ENCODE peak calls at places on chromosome 12, in six cellular contexts. R, E, P, M, L and X are unnamed samples.

GRCh38 chr12:119693006-119693405 is 25.1 kb downstream of the PRKAB1 start:
- DNase-seq in E (no peak), L (no peak), R (peak; percentile 86), M (peak; percentile 58), P (peak; percentile 98), X (peak; percentile 85)

GRCh38 chr12:121061831-121062230 is 22.8 kb upstream of the OASL start:
- DNase-seq in E (peak; percentile 30), M (peak; percentile 51), P (peak; percentile 45), L (no peak), R (peak; percentile 32), X (no peak)

GRCh38 chr12:70660620-70661219 is 23.5 kb upstream of the PTPRB start:
- DNase-seq in P (peak; percentile 82), M (no peak), E (no peak), R (peak; percentile 97), L (peak; percentile 77), X (peak; percentile 9)

GRCh38 chr12:80272516-80272915 is 171.5 kb upstream of the PTPRQ start:
- DNase-seq in M (no peak), P (no peak), L (no peak), R (no peak), E (peak; percentile 11), X (no peak)

GRCh38 chr12:11882301-11883019 is 188.3 kb upstream of the BCL2L14 start:
- DNase-seq in R (no peak), M (no peak), P (peak; percentile 33), E (no peak), L (no peak), X (no peak)

GRCh38 chr12:47776471-47777143 is 3.6 kb downstream of the SLC48A1 start:
- DNase-seq in R (peak; percentile 72), L (no peak), P (no peak), E (no peak), M (no peak), X (no peak)

GRCh38 chr12:2395352-2395977 is 342.7 kb downstream of the CACNA1C start:
- DNase-seq in P (peak; percentile 51), E (peak; percentile 80), L (peak; percentile 26), M (peak; percentile 78), R (peak; percentile 60), X (peak; percentile 62)

GRCh38 chr12:104785886-104786285 is 172.2 kb downstream of the SLC41A2 start:
- DNase-seq in L (no peak), E (no peak), R (no peak), P (no peak), M (no peak), X (no peak)

GRCh38 chr12:56221233-56221756 is 427 bp downstream of the RNF41 start:
- DNase-seq in R (peak; percentile 90), M (peak; percentile 72), E (peak; percentile 84), P (peak; percentile 52), L (no peak), X (peak; percentile 83)

GRCh38 chr12:121713257-121714155 is 954 bp downstream of the TMEM120B start:
- DNase-seq in L (no peak), E (no peak), P (peak; percentile 26), R (peak; percentile 47), M (no peak), X (peak; percentile 31)

GRCh38 chr12:39402922-39403321 is 40.0 kb downstream of the KIF21A start:
- DNase-seq in M (no peak), R (peak; percentile 9), E (no peak), P (no peak), L (no peak), X (no peak)

GRCh38 chr12:43315961-43316360 is 236.0 kb downstream of the ADAMTS20 start:
- DNase-seq in P (no peak), L (no peak), E (no peak), R (no peak), M (peak; percentile 8), X (no peak)

GRCh38 chr12:12807970-12808702 is 5.0 kb upstream of the DDX47 start:
- DNase-seq in L (peak; percentile 79), M (no peak), P (peak; percentile 56), E (no peak), R (peak; percentile 67), X (no peak)

GRCh38 chr12:101670007-101670671 is 27.3 kb upstream of the CHPT1 start:
- DNase-seq in E (peak; percentile 50), L (peak; percentile 8), R (peak; percentile 54), M (peak; percentile 19), P (peak; percentile 54), X (peak; percentile 50)

GRCh38 chr12:95151821-95152220 is 65.4 kb downstream of the FGD6 start:
- DNase-seq in L (no peak), P (no peak), M (no peak), E (no peak), R (no peak), X (no peak)

GRCh38 chr12:47297993-47298392 is 218.2 kb upstream of the AMIGO2 start:
- DNase-seq in R (no peak), P (no peak), L (no peak), E (no peak), M (no peak), X (no peak)

GRCh38 chr12:4997939-4998338 is 45.7 kb upstream of the KCNA5 start:
- DNase-seq in L (no peak), M (no peak), P (peak; percentile 59), R (peak; percentile 96), E (no peak), X (peak; percentile 44)

GRCh38 chr12:96743606-96744005 is 163.5 kb upstream of the NEDD1 start:
- DNase-seq in M (no peak), E (no peak), P (peak; percentile 27), R (peak; percentile 64), L (no peak), X (no peak)

GRCh38 chr12:120856980-120857379 is 47.2 kb downstream of the SPPL3 start:
- DNase-seq in L (no peak), R (no peak), M (no peak), E (no peak), P (peak; percentile 52), X (no peak)

GRCh38 chr12:1606021-1606622 is 11.7 kb upstream of the FBXL14 start:
- DNase-seq in R (peak; percentile 93), E (no peak), L (no peak), M (peak; percentile 47), P (peak; percentile 92), X (peak; percentile 93)

GRCh38 chr12:11724888-11725310 is 75.4 kb downstream of the ETV6 start:
- DNase-seq in L (no peak), E (no peak), R (peak; percentile 51), M (no peak), P (no peak), X (no peak)

GRCh38 chr12:14885718-14886201 is at the start of gene MGP:
- DNase-seq in E (no peak), M (no peak), R (peak; percentile 66), L (no peak), P (peak; percentile 78), X (peak; percentile 37)

DNA sequence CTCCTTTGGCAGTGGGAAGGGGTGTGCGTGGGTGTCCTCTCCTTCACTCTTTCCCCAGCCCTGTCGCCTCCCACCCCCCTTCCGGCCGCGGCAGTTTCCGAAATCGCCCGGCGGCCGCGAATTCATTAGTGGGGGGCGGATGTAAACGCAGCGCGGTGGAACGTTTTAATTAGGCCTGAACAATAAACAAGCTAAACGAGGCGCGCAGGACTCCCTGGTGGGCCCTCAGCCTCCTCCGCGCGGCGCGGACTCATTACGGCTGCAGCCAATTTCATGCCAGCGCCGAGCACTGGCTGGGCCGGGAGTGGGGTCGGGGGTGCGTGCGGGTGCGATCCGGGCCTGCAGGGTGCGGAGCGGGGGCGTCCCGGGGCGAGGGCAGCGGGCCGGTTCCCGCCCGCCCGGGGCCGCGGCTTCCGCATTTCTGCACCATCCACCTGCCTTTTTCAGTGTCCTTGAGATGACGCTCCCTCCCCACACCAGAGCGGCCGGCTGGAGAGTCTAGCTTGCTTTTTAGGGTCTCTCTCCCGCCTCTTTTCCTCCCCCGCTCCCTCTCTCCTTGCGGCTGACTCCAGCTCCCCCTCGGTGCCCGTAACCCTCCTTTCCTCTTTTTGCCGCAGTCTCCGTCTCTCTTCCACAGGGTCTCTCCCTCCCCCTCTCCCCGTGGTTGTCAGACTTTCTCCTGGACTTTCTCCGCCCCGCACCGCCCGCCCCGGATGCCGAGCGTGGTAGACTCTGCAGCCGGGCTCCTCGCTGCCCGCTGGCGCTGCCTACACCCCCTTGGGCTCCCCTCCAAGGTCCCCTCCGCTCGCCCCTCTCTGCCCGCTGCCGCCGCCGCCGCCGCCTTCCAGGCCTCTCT is at the start of gene CISTR:
- DNase-seq in R (peak; percentile 35), P (no peak), L (peak; percentile 23), E (peak; percentile 88), M (peak; percentile 66), X (peak; percentile 36)
- TF ChIP-seq EZH2phosphoT487 in R (peak; percentile 19), P (peak; percentile 25), L (no peak), E (peak; percentile 82), M (peak; percentile 77), X (no peak)

GRCh38 chr12:106343213-106343509 is 14.4 kb upstream of the POLR3B start:
- DNase-seq in P (no peak), E (no peak), R (no peak), L (no peak), M (no peak), X (no peak)
- H3K4me2 ChIP-seq in P (peak overlapping the region; percentile 75), E (no peak overlapping the region), R (peak overlapping the region; percentile 85), L (no peak overlapping the region), M (peak overlapping the region; percentile 77), X (peak overlapping the region; percentile 56)

GRCh38 chr12:124026755-124027745 is 54.0 kb downstream of the ZNF664 start:
- DNase-seq in M (no peak), L (peak; percentile 52), R (peak; percentile 90), P (peak; percentile 76), E (no peak), X (no peak)

GRCh38 chr12:124024790-124025189 is 51.8 kb downstream of the ZNF664 start:
- DNase-seq in R (no peak), E (no peak), M (no peak), L (no peak), P (peak; percentile 18), X (no peak)

GRCh38 chr12:124022161-124022560 is 49.1 kb downstream of the ZNF664 start:
- DNase-seq in R (no peak), E (no peak), M (no peak), P (no peak), L (no peak), X (no peak)

GRCh38 chr12:124025661-124026060 is 52.6 kb downstream of the ZNF664 start:
- DNase-seq in L (no peak), P (no peak), M (no peak), R (no peak), E (no peak), X (no peak)

GRCh38 chr12:124024263-124024678 is 51.3 kb downstream of the ZNF664 start:
- DNase-seq in M (no peak), L (no peak), P (peak; percentile 78), E (no peak), R (peak; percentile 77), X (no peak)
- TF ChIP-seq EZH2phosphoT487 in M (no peak), L (no peak), P (no peak), E (no peak), R (no peak), X (no peak)

GRCh38 chr12:116456307-116456641 is 102.9 kb upstream of the MAP1LC3B2 start:
- DNase-seq in E (no peak), P (no peak), R (peak; percentile 71), L (no peak), M (no peak), X (no peak)
- H3K4me2 ChIP-seq in E (no peak overlapping the region), P (peak overlapping the region; percentile 42), R (peak overlapping the region; percentile 77), L (no peak overlapping the region), M (peak overlapping the region; percentile 51), X (peak overlapping the region; percentile 41)

GRCh38 chr12:106118278-106118820 is 20.4 kb downstream of the NUAK1 start:
- DNase-seq in P (no peak), L (no peak), R (peak; percentile 39), E (no peak), M (no peak), X (no peak)
- TF ChIP-seq EZH2phosphoT487 in P (no peak), L (no peak), R (no peak), E (no peak), M (no peak), X (no peak)